ENCODE peak calls at places on chromosome 19, in eight cellular contexts. H is renal cortical epithelial cell; P is progenitor cell of endocrine pancreas; D is AG10803; V is activated naive CD8-positive, alpha-beta T cell treated with anti-CD3 and anti-CD28 coated beads, Interleukin-2, amount 50 U/mL, for 24 hours; A is stimulated activated CD4-positive, alpha-beta T cell treated with anti-CD3 and anti-CD28 coated beads, Interleukin-4, amount 100 ng/mL, for 4 hours; N is activated CD4-positive, alpha-beta T cell treated with anti-CD3 and anti-CD28 coated beads, Interleukin-2, amount 50 U/mL, for 24 hours; X is stimulated activated CD8-positive, alpha-beta memory T cell treated with anti-CD3 and anti-CD28 coated beads, Interleukin-15, amount 100 ng/mL, for 4 hours. B is an unnamed sample.

GRCh38 chr19:6017576-6017975 is 39.6 kb upstream of the RANBP3 start:
- DNase-seq in H (no peak), P (no peak), D (no peak), V (no peak), A (no peak), N (no peak), X (no peak), B (peak; percentile 17)

GRCh38 chr19:37763488-37763887 is 15.9 kb downstream of the ZNF573 start:
- DNase-seq in H (no peak), P (no peak), D (peak; percentile 8), V (no peak), A (no peak), N (no peak), X (no peak), B (no peak)

GRCh38 chr19:584240-585001 is 5.3 kb upstream of the HCN2 start:
- DNase-seq in H (no peak), P (peak; percentile 71), D (no peak), V (peak; percentile 76), A (peak; percentile 50), N (peak; percentile 47), X (no peak), B (peak; percentile 60)

GRCh38 chr19:1566392-1567115 is 1.6 kb downstream of the MEX3D start:
- DNase-seq in H (peak; percentile 52), P (peak; percentile 59), D (peak; percentile 78), V (no peak), A (no peak), N (no peak), X (no peak), B (peak; percentile 81)

GRCh38 chr19:16382775-16383543 is 58.3 kb downstream of the KLF2 start:
- DNase-seq in H (peak; percentile 45), P (peak; percentile 51), D (peak; percentile 90), V (peak; percentile 79), A (peak; percentile 70), N (peak; percentile 50), X (no peak), B (peak; percentile 71)

GRCh38 chr19:38070573-38070972 is 153.4 kb downstream of the DPF1 start:
- DNase-seq in H (peak; percentile 93), P (no peak), D (peak; percentile 56), V (no peak), A (no peak), N (no peak), X (no peak), B (no peak)

GRCh38 chr19:29815231-29815630 is 3.4 kb downstream of the CCNE1 start:
- DNase-seq in H (no peak), P (no peak), D (no peak), V (no peak), A (no peak), N (no peak), X (no peak), B (peak; percentile 76)

GRCh38 chr19:14554382-14554812 is 17.5 kb downstream of the NDUFB7 start:
- DNase-seq in H (no peak), P (no peak), D (no peak), V (no peak), A (no peak), N (no peak), X (no peak), B (no peak)

GRCh38 chr19:45469835-45470146 is 2.0 kb downstream of the FOSB start:
- DNase-seq in H (no peak), P (no peak), D (no peak), V (no peak), A (peak; percentile 59), N (no peak), X (no peak), B (peak; percentile 92)

GRCh38 chr19:35223856-35224505 is 4.6 kb downstream of the FAM187B start:
- DNase-seq in H (no peak), P (no peak), D (peak; percentile 86), V (no peak), A (no peak), N (no peak), X (no peak), B (no peak)

GRCh38 chr19:45782820-45783785 is 813 bp upstream of the DMPK start:
- DNase-seq in H (peak; percentile 73), P (no peak), D (peak; percentile 78), V (no peak), A (no peak), N (no peak), X (no peak), B (peak; percentile 74)

GRCh38 chr19:14559916-14560775 is 11.7 kb downstream of the NDUFB7 start:
- DNase-seq in H (no peak), P (no peak), D (no peak), V (no peak), A (no peak), N (no peak), X (no peak), B (no peak)

GRCh38 chr19:7901337-7901736 is 2.3 kb upstream of the MAP2K7 start:
- DNase-seq in H (no peak), P (no peak), D (no peak), V (no peak), A (no peak), N (no peak), X (no peak), B (no peak)

GRCh38 chr19:58480831-58481230 is 4.7 kb downstream of the ZNF446 start:
- DNase-seq in H (no peak), P (no peak), D (no peak), V (no peak), A (no peak), N (no peak), X (no peak), B (no peak)

GRCh38 chr19:39915101-39915847 is 19.2 kb downstream of the FCGBP start:
- DNase-seq in H (no peak), P (no peak), D (no peak), V (no peak), A (no peak), N (no peak), X (no peak), B (no peak)

GRCh38 chr19:8965887-8966286 is 44.3 kb downstream of the MUC16 start:
- DNase-seq in H (no peak), P (no peak), D (no peak), V (peak; percentile 2), A (no peak), N (no peak), X (no peak), B (peak; percentile 19)

GRCh38 chr19:14381689-14382474 is 638 bp downstream of the ADGRE5 start:
- DNase-seq in H (peak; percentile 38), P (no peak), D (peak; percentile 69), V (peak; percentile 74), A (peak; percentile 67), N (no peak), X (peak; percentile 54), B (peak; percentile 38)

GRCh38 chr19:1847684-1848398 is 442 bp downstream of the REXO1 start:
- DNase-seq in H (peak; percentile 15), P (no peak), D (peak; percentile 32), V (peak; percentile 57), A (no peak), N (no peak), X (no peak), B (peak; percentile 39)

GRCh38 chr19:8639821-8640401 is 9.5 kb downstream of the NFILZ start:
- DNase-seq in H (no peak), P (no peak), D (peak; percentile 76), V (no peak), A (no peak), N (no peak), X (no peak), B (no peak)

GRCh38 chr19:7850975-7851622 is 21.1 kb downstream of the EVI5L start:
- DNase-seq in H (no peak), P (no peak), D (no peak), V (no peak), A (no peak), N (no peak), X (no peak), B (no peak)

GRCh38 chr19:17240062-17240854 is 5.5 kb downstream of the NR2F6 start:
- DNase-seq in H (no peak), P (no peak), D (no peak), V (no peak), A (no peak), N (no peak), X (no peak), B (no peak)

GRCh38 chr19:7292950-7293794 is 1.0 kb downstream of the INSR start:
- DNase-seq in H (no peak), P (no peak), D (no peak), V (peak; percentile 9), A (no peak), N (no peak), X (no peak), B (no peak)

GRCh38 chr19:45670670-45671453 is 2.8 kb downstream of the GIPR start:
- DNase-seq in H (peak; percentile 79), P (peak; percentile 59), D (peak; percentile 42), V (peak; percentile 84), A (peak; percentile 30), N (no peak), X (no peak), B (peak; percentile 69)

GRCh38 chr19:32748497-32748896 is 28.9 kb downstream of the TDRD12 start:
- DNase-seq in H (no peak), P (no peak), D (no peak), V (no peak), A (no peak), N (no peak), X (no peak), B (no peak)

GRCh38 chr19:41928754-41929535 is 696 bp upstream of the ERFL start:
- DNase-seq in H (no peak), P (no peak), D (no peak), V (no peak), A (peak; percentile 43), N (no peak), X (no peak), B (no peak)

GRCh38 chr19:591099-591958 is 1.6 kb downstream of the HCN2 start:
- DNase-seq in H (no peak), P (peak; percentile 49), D (no peak), V (no peak), A (no peak), N (no peak), X (no peak), B (no peak)

GRCh38 chr19:12774588-12775555 is at the start of gene HOOK2:
- DNase-seq in H (no peak), P (peak; percentile 94), D (no peak), V (no peak), A (peak; percentile 38), N (no peak), X (no peak), B (no peak)

GRCh38 chr19:2371656-2372055 is 11.6 kb downstream of the TMPRSS9 start:
- DNase-seq in H (no peak), P (no peak), D (peak; percentile 38), V (no peak), A (no peak), N (no peak), X (no peak), B (no peak)

GRCh38 chr19:36489920-36490415 is 607 bp upstream of the ZNF566 start:
- DNase-seq in H (no peak), P (no peak), D (peak; percentile 93), V (peak; percentile 72), A (peak; percentile 73), N (no peak), X (peak; percentile 47), B (peak; percentile 92)

GRCh38 chr19:31144069-31144468 is 205.2 kb downstream of the TSHZ3 start:
- DNase-seq in H (no peak), P (no peak), D (no peak), V (no peak), A (no peak), N (no peak), X (no peak), B (no peak)

GRCh38 chr19:44687898-44688297 is 11.1 kb upstream of the CEACAM16 start:
- DNase-seq in H (no peak), P (no peak), D (no peak), V (no peak), A (no peak), N (no peak), X (no peak), B (no peak)

GRCh38 chr19:11152318-11153062 is 3.1 kb downstream of the SPC24 start:
- DNase-seq in H (peak; percentile 93), P (no peak), D (peak; percentile 87), V (no peak), A (no peak), N (no peak), X (no peak), B (no peak)

GRCh38 chr19:40225440-40226305 is 816 bp downstream of the CCNP start:
- DNase-seq in H (no peak), P (no peak), D (peak; percentile 43), V (no peak), A (no peak), N (no peak), X (no peak), B (no peak)

GRCh38 chr19:35493971-35494370 is 3.7 kb upstream of the KRTDAP start:
- DNase-seq in H (no peak), P (no peak), D (no peak), V (no peak), A (no peak), N (no peak), X (no peak), B (no peak)